ENCODE peak calls at places on chromosome 20, in nine cellular contexts. W, X, G, Y, U, P, Q, N and A are unnamed samples.

GRCh38 chr20:5654557-5654956 is 95.6 kb upstream of the SHLD1 start:
- DNase-seq in W (no peak), X (peak), G (no peak), Y (no peak), U (no peak), P (peak), Q (peak), N (peak), A (no peak)

GRCh38 chr20:34883087-34883688 is 6.8 kb downstream of the ACSS2 start:
- DNase-seq in W (no peak), X (no peak), G (no peak), Y (no peak), U (no peak), P (no peak), Q (no peak), N (no peak), A (no peak)

GRCh38 chr20:34636648-34637047 is 40.2 kb downstream of the PIGU start:
- DNase-seq in W (no peak), X (peak), G (no peak), Y (no peak), U (no peak), P (no peak), Q (no peak), N (no peak), A (no peak)

GRCh38 chr20:38420232-38421085 is 14.7 kb downstream of the SNHG17 start:
- DNase-seq in W (no peak), X (no peak), G (no peak), Y (no peak), U (no peak), P (no peak), Q (no peak), N (no peak), A (no peak)

GRCh38 chr20:5342031-5342430 is 25.3 kb upstream of the PROKR2 start:
- DNase-seq in W (no peak), X (no peak), G (no peak), Y (no peak), U (no peak), P (no peak), Q (no peak), N (no peak), A (no peak)

GRCh38 chr20:51411867-51412266 is 130.7 kb downstream of the NFATC2 start:
- DNase-seq in W (no peak), X (no peak), G (no peak), Y (no peak), U (no peak), P (no peak), Q (no peak), N (no peak), A (no peak)

GRCh38 chr20:52150440-52151258 is 40.9 kb downstream of the ZFP64 start:
- DNase-seq in W (peak), X (peak), G (no peak), Y (no peak), U (no peak), P (peak), Q (peak), N (peak), A (no peak)

GRCh38 chr20:42610070-42610469 is 579.6 kb downstream of the PTPRT start:
- DNase-seq in W (no peak), X (no peak), G (no peak), Y (no peak), U (no peak), P (no peak), Q (no peak), N (no peak), A (no peak)

GRCh38 chr20:36248836-36249235 is 12.6 kb downstream of the AAR2 start:
- DNase-seq in W (no peak), X (no peak), G (no peak), Y (no peak), U (no peak), P (peak), Q (no peak), N (no peak), A (no peak)

GRCh38 chr20:25586877-25587276 is 1.5 kb upstream of the NINL start:
- DNase-seq in W (no peak), X (no peak), G (no peak), Y (no peak), U (no peak), P (peak), Q (no peak), N (no peak), A (peak)

GRCh38 chr20:38165966-38166706 is 1.1 kb upstream of the TGM2 start:
- DNase-seq in W (no peak), X (peak), G (no peak), Y (no peak), U (no peak), P (no peak), Q (peak), N (no peak), A (no peak)

GRCh38 chr20:64140421-64140820 is 23.8 kb upstream of the MYT1 start:
- DNase-seq in W (no peak), X (no peak), G (no peak), Y (peak), U (no peak), P (no peak), Q (no peak), N (no peak), A (no peak)

GRCh38 chr20:45918182-45918737 is 6.3 kb upstream of the PLTP start:
- DNase-seq in W (no peak), X (peak), G (no peak), Y (no peak), U (no peak), P (no peak), Q (no peak), N (peak), A (no peak)

GRCh38 chr20:6588296-6588695 is 179.2 kb upstream of the BMP2 start:
- DNase-seq in W (no peak), X (peak), G (peak), Y (no peak), U (no peak), P (peak), Q (peak), N (peak), A (peak)

GRCh38 chr20:23878787-23879186 is 761 bp downstream of the CST5 start:
- DNase-seq in W (no peak), X (no peak), G (no peak), Y (no peak), U (no peak), P (no peak), Q (no peak), N (no peak), A (no peak)

GRCh38 chr20:45246109-45246508 is 8.3 kb downstream of the SLPI start:
- DNase-seq in W (no peak), X (no peak), G (no peak), Y (no peak), U (no peak), P (no peak), Q (no peak), N (no peak), A (no peak)

GRCh38 chr20:47487175-47487917 is 14.3 kb upstream of the NCOA3 start:
- DNase-seq in W (no peak), X (peak), G (no peak), Y (no peak), U (peak), P (no peak), Q (peak), N (no peak), A (no peak)

GRCh38 chr20:36064661-36065426 is 89.7 kb upstream of the EPB41L1 start:
- DNase-seq in W (peak), X (peak), G (peak), Y (peak), U (peak), P (peak), Q (peak), N (peak), A (peak)

GRCh38 chr20:19973920-19974620 is 43.1 kb upstream of the NAA20 start:
- DNase-seq in W (no peak), X (peak), G (peak), Y (no peak), U (no peak), P (peak), Q (peak), N (peak), A (no peak)

GRCh38 chr20:24027229-24027628 is 38.6 kb upstream of the GGTLC1 start:
- DNase-seq in W (no peak), X (peak), G (peak), Y (no peak), U (peak), P (peak), Q (peak), N (no peak), A (no peak)

GRCh38 chr20:34525342-34525708 is 9.1 kb downstream of the DYNLRB1 start:
- DNase-seq in W (no peak), X (no peak), G (no peak), Y (no peak), U (no peak), P (no peak), Q (no peak), N (peak), A (no peak)

GRCh38 chr20:31644701-31645100 is 7.0 kb downstream of the COX4I2 start:
- DNase-seq in W (no peak), X (no peak), G (no peak), Y (no peak), U (no peak), P (no peak), Q (no peak), N (no peak), A (no peak)

GRCh38 chr20:10447028-10447427 is 11.9 kb downstream of the SLX4IP start:
- DNase-seq in W (no peak), X (peak), G (no peak), Y (no peak), U (peak), P (peak), Q (peak), N (peak), A (peak)

GRCh38 chr20:9427977-9428607 is 86.3 kb upstream of the LAMP5 start:
- DNase-seq in W (no peak), X (no peak), G (no peak), Y (no peak), U (no peak), P (no peak), Q (no peak), N (no peak), A (no peak)

GRCh38 chr20:38893485-38894090 is 32.6 kb upstream of the FAM83D start:
- DNase-seq in W (peak), X (peak), G (peak), Y (peak), U (peak), P (peak), Q (peak), N (peak), A (peak)

GRCh38 chr20:4953881-4954280 is 47.4 kb downstream of the SLC23A2 start:
- DNase-seq in W (no peak), X (peak), G (no peak), Y (no peak), U (no peak), P (no peak), Q (no peak), N (no peak), A (no peak)

GRCh38 chr20:5067877-5068276 is 51.9 kb downstream of the PCNA start:
- DNase-seq in W (no peak), X (no peak), G (no peak), Y (no peak), U (no peak), P (no peak), Q (peak), N (no peak), A (no peak)

GRCh38 chr20:38152175-38153010 is 12.7 kb downstream of the TGM2 start:
- DNase-seq in W (no peak), X (peak), G (peak), Y (no peak), U (no peak), P (peak), Q (peak), N (peak), A (peak)

GRCh38 chr20:35618372-35619131 is 2.9 kb downstream of the SPAG4 start:
- DNase-seq in W (no peak), X (peak), G (peak), Y (no peak), U (no peak), P (peak), Q (peak), N (peak), A (no peak)

GRCh38 chr20:31967830-31968249 is at the start of gene XKR7:
- DNase-seq in W (peak), X (no peak), G (no peak), Y (no peak), U (no peak), P (no peak), Q (no peak), N (no peak), A (no peak)

GRCh38 chr20:15144911-15145310 is 807.5 kb upstream of the FLRT3 start:
- DNase-seq in W (no peak), X (peak), G (no peak), Y (no peak), U (no peak), P (no peak), Q (no peak), N (no peak), A (no peak)

GRCh38 chr20:38203337-38204003 is 38.4 kb upstream of the TGM2 start:
- DNase-seq in W (no peak), X (no peak), G (no peak), Y (no peak), U (no peak), P (no peak), Q (no peak), N (no peak), A (no peak)

GRCh38 chr20:24917797-24918578 is 31.1 kb upstream of the CST7 start:
- DNase-seq in W (peak), X (peak), G (peak), Y (peak), U (peak), P (peak), Q (peak), N (peak), A (peak)

GRCh38 chr20:30284533-30284932 is 972.9 kb upstream of the DEFB115 start:
- DNase-seq in W (no peak), X (no peak), G (no peak), Y (no peak), U (no peak), P (no peak), Q (no peak), N (no peak), A (no peak)

GRCh38 chr20:11195899-11196558 is 522.2 kb upstream of the JAG1 start:
- DNase-seq in W (no peak), X (no peak), G (no peak), Y (no peak), U (no peak), P (peak), Q (peak), N (peak), A (peak)

GRCh38 chr20:63937596-63937995 is 18.6 kb downstream of the UCKL1 start:
- DNase-seq in W (no peak), X (no peak), G (no peak), Y (no peak), U (no peak), P (no peak), Q (no peak), N (peak), A (no peak)

GRCh38 chr20:17935761-17936160 is 32.8 kb downstream of the SNX5 start:
- DNase-seq in W (no peak), X (peak), G (no peak), Y (no peak), U (no peak), P (no peak), Q (no peak), N (no peak), A (no peak)

GRCh38 chr20:17936306-17936790 is 32.2 kb downstream of the SNX5 start:
- DNase-seq in W (no peak), X (peak), G (no peak), Y (no peak), U (no peak), P (no peak), Q (no peak), N (peak), A (no peak)

GRCh38 chr20:17938889-17939619 is 29.5 kb downstream of the SNX5 start:
- DNase-seq in W (peak), X (peak), G (peak), Y (no peak), U (peak), P (peak), Q (peak), N (peak), A (peak)

GRCh38 chr20:17935186-17935585 is 33.4 kb downstream of the SNX5 start:
- DNase-seq in W (no peak), X (no peak), G (no peak), Y (no peak), U (no peak), P (no peak), Q (no peak), N (no peak), A (no peak)

GRCh38 chr20:17936791-17937687 is 31.6 kb downstream of the SNX5 start:
- DNase-seq in W (no peak), X (peak), G (peak), Y (no peak), U (no peak), P (no peak), Q (no peak), N (peak), A (peak)
- H3K4me3 ChIP-seq in W (no peak), X (no peak), G (no peak), Y (no peak), U (no peak), P (no peak), Q (no peak), N (no peak), A (no peak)

GRCh38 chr20:59428441-59429205 is 128.2 kb downstream of the EDN3 start:
- DNase-seq in W (no peak), X (no peak), G (no peak), Y (no peak), U (no peak), P (no peak), Q (peak), N (no peak), A (peak)
- H3K4me3 ChIP-seq in W (no peak), X (no peak), G (no peak), Y (peak), U (no peak), P (no peak), Q (no peak), N (no peak), A (peak)

GRCh38 chr20:21509597-21510331 is 4.1 kb downstream of the NKX2-2 start:
- DNase-seq in W (no peak), X (peak), G (no peak), Y (no peak), U (no peak), P (no peak), Q (no peak), N (peak), A (peak)
- H3K4me3 ChIP-seq in W (no peak), X (peak), G (peak), Y (peak), U (peak), P (no peak), Q (no peak), N (peak), A (peak)

DNA sequence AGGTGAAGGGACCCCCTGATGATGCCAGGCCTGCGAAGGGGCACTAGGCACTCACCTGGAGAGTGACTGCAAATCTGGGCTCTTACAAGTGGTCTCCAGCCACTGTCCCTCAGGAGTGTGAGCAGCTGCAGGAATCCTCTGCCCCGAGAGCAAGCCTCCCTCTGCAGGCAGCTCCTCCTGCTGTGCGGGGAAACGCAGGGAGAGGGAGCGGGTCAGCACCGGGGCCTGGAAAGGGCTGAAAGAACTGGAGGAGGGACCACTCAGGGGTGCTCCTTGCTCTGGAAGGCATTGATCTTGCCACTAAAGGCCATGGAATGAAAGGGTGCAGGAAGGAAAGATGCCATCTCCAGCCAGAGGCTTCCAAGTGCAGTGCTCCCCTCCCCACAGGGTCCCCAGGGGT is 168.0 kb downstream of the CDH4 start:
- DNase-seq in W (no peak), X (no peak), G (no peak), Y (no peak), U (no peak), P (no peak), Q (no peak), N (no peak), A (no peak)
- H3K4me3 ChIP-seq in W (no peak), X (no peak), G (no peak), Y (no peak), U (no peak), P (no peak), Q (no peak), N (no peak), A (no peak)

GRCh38 chr20:57048027-57048869 is 218.2 kb downstream of the BMP7 start:
- DNase-seq in W (peak), X (peak), G (no peak), Y (no peak), U (no peak), P (peak), Q (no peak), N (peak), A (peak)
- H3K4me3 ChIP-seq in W (no peak), X (no peak), G (no peak), Y (no peak), U (no peak), P (no peak), Q (no peak), N (no peak), A (no peak)

GRCh38 chr20:62752181-62752670 is 43.6 kb downstream of the NTSR1 start:
- DNase-seq in W (no peak), X (no peak), G (peak), Y (no peak), U (peak), P (no peak), Q (no peak), N (no peak), A (no peak)
- H3K4me3 ChIP-seq in W (no peak), X (no peak), G (no peak), Y (no peak), U (no peak), P (no peak), Q (no peak), N (no peak), A (no peak)

DNA sequence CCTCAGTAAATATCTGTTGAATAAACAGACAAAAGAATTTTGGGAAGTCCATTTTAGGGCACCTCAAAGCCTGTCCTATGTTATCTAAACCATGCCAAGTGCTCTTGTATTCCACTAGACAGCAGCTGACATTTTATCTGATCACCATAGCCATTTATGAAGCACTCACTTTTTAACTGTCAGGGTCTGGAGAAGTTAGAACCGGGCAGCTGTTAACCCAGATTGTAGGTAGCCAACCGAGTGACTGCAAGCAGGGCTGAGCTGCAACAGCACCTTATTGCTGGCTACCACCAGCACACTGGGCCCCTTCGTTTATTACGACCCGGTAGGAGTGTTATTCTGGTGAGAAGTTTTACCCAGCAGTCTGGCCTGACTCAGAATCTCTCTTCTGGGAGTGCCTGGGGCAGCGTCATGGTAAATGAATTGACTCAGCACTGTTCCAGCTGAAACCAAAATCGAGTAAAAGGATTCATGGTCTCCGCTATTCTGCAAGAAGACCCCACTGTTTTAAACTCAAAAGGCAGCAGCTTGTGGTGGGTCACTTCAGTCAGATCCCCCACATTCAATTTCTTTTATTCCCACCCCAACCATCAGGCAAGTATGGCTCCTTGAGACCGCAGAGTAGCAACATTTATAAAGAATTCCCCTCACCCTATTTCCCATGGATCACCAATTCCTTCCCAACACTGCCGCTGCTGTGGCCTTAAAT is 1.7 kb downstream of the UBE2V1 start:
- DNase-seq in W (no peak), X (peak), G (no peak), Y (no peak), U (no peak), P (peak), Q (peak), N (peak), A (peak)
- H3K4me3 ChIP-seq in W (peak), X (peak), G (peak), Y (peak), U (peak), P (peak), Q (peak), N (peak), A (peak)

DNA sequence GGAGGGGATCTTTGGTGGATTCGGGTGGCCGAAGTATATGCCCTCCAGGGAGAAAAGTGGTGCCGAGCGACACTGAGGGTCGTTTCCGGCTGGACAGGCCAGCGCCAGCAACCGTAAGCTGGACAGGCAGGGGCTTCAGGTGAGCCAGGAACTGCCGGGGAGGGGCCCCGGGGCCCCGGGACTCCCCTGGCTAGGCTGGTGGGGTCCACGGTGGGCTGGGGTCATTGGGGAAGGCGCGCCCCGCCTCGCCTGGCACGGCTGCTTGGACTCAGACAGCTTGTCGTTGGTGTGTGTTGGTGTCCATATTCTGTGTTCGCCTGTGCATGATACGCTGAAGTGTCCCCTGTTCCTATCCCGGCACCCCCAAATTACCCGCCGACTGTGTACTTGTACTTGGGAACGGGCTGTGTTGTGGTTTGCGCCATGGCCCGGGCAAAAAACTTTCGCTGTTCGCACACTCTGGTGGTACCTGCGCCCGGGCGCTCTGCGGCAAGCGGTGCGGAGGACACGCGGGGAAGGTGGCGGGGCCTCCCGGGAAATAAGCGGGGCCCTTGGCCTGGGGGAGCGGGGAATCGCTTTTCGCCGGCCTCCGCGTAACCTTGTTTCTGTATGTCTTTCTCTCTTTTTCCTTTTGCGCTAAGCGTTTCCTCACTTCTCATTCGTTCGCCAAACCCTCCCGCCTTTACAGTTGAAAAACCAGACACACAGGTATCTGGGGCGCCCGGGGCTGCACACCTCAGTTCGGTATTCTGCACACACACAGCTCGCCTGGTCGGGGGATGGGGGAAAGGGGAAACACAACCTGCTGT is 3.2 kb downstream of the GNAS start:
- DNase-seq in W (no peak), X (no peak), G (no peak), Y (peak), U (no peak), P (peak), Q (peak), N (no peak), A (no peak)
- H3K4me3 ChIP-seq in W (no peak), X (no peak), G (peak), Y (peak), U (no peak), P (peak), Q (peak), N (no peak), A (no peak)